ENCODE peak calls at places on chromosomes 5 and 9, in eight cellular contexts. O is PC-3, C is astrocyte of the spinal cord, H is GM12864, Q is retinal pigment epithelial cell, W is brain microvascular endothelial cell, B is mammary epithelial cell, X is kidney. E is an unnamed sample.

GRCh38 chr5:40360685-40361084 is 319.0 kb upstream of the PTGER4 start:
- DNase-seq in O (no peak), C (no peak), H (no peak), Q (no peak), W (no peak), B (no peak), X (no peak), E (no peak)

GRCh38 chr9:72509635-72510034 is 11.8 kb upstream of the TMC1 start:
- DNase-seq in O (peak), C (peak), H (peak), Q (no peak), W (no peak), B (peak), X (no peak), E (peak)

GRCh38 chr5:149371296-149371962 is 7.7 kb downstream of the IL17B start:
- DNase-seq in O (peak), C (peak), H (no peak), Q (no peak), W (peak), B (peak), X (no peak), E (peak)

GRCh38 chr5:62977641-62978040 is 399.0 kb downstream of the LRRC70 start:
- DNase-seq in O (no peak), C (no peak), H (no peak), Q (no peak), W (no peak), B (no peak), X (no peak), E (no peak)

GRCh38 chr5:170643591-170643990 is 139.8 kb downstream of the KCNIP1 start:
- DNase-seq in O (no peak), C (no peak), H (no peak), Q (no peak), W (no peak), B (no peak), X (no peak), E (no peak)

GRCh38 chr9:100027543-100027942 is 71.3 kb downstream of the ERP44 start:
- DNase-seq in O (no peak), C (no peak), H (no peak), Q (no peak), W (no peak), B (no peak), X (no peak), E (no peak)

GRCh38 chr5:127875235-127876021 is 172.2 kb downstream of the CCDC192 start:
- DNase-seq in O (peak), C (peak), H (peak), Q (peak), W (peak), B (peak), X (peak), E (peak)

GRCh38 chr9:112764344-112764743 is 13.8 kb downstream of the SNX30 start:
- DNase-seq in O (no peak), C (no peak), H (no peak), Q (peak), W (peak), B (peak), X (no peak), E (no peak)

GRCh38 chr9:123933401-123933800 is 3.5 kb upstream of the DENND1A start:
- DNase-seq in O (peak), C (peak), H (no peak), Q (no peak), W (peak), B (peak), X (no peak), E (peak)

DNA sequence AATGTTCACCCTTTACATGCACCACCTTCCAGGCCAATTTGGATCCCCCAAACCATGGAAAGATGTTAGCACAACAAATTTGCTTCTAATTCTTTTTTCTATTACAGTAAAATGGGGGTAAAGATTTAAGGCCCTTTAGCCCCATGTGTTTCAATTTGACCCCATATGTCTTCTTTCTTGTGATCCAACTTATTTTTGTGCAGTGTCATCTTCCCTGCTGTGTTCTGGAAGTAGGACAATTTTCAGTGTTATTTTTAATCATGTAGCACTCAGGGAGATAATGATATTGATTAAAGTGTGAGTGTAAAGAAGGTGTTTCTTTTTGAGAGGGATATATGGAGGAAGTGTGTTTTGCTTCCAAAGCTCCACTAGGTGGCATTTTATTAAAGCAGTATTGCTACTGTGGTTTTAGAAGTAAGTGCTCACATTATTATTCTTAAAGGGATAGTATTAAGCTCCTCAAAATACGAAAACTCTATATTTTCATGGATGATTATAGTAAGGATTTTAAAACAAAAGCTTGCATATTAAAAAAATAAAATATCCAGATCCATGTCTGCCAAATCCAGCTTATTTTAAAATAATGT is 118.7 kb upstream of the ATP10B start:
- DNase-seq in O (no peak), C (peak), H (no peak), Q (peak), W (no peak), B (peak), X (no peak), E (peak)
- TF ChIP-seq CTCF in O (peak), C (peak), H (peak), Q (peak), W (no peak), B (peak), X (peak), E (peak)

GRCh38 chr5:111755942-111756353 is 1.0 kb downstream of the NREP start:
- DNase-seq in O (peak), C (peak), H (no peak), Q (no peak), W (no peak), B (no peak), X (no peak), E (no peak)
- TF ChIP-seq CTCF in O (no peak), C (no peak), H (no peak), Q (no peak), W (no peak), B (no peak), X (no peak), E (no peak)

GRCh38 chr5:31237159-31237558 is 43.7 kb downstream of the CDH6 start:
- DNase-seq in O (peak), C (no peak), H (no peak), Q (no peak), W (no peak), B (no peak), X (no peak), E (peak)
- TF ChIP-seq CTCF in O (peak), C (no peak), H (no peak), Q (no peak), W (peak), B (no peak), X (no peak), E (no peak)

GRCh38 chr9:127415158-127415557 is 9.0 kb upstream of the ZNF79 start:
- DNase-seq in O (no peak), C (no peak), H (no peak), Q (no peak), W (no peak), B (no peak), X (no peak), E (no peak)

GRCh38 chr9:127419306-127419705 is 4.9 kb upstream of the ZNF79 start:
- DNase-seq in O (no peak), C (no peak), H (no peak), Q (no peak), W (no peak), B (no peak), X (no peak), E (no peak)

GRCh38 chr9:127417130-127418036 is 6.8 kb upstream of the ZNF79 start:
- DNase-seq in O (peak), C (peak), H (no peak), Q (no peak), W (no peak), B (peak), X (no peak), E (peak)

GRCh38 chr9:127415657-127416056 is 8.5 kb upstream of the ZNF79 start:
- DNase-seq in O (no peak), C (no peak), H (no peak), Q (no peak), W (no peak), B (no peak), X (no peak), E (no peak)

GRCh38 chr9:127418037-127418471 is 6.1 kb upstream of the ZNF79 start:
- DNase-seq in O (peak), C (no peak), H (no peak), Q (no peak), W (no peak), B (no peak), X (no peak), E (peak)
- TF ChIP-seq CTCF in O (peak), C (peak), H (peak), Q (peak), W (peak), B (no peak), X (no peak), E (no peak)

E was measured in MCF 10A.